ENCODE peak calls at places on chromosomes 2 and 18, in seven cellular contexts. O, Y, F, B, R, H and A are unnamed samples.

GRCh38 chr2:126634273-126634861 is 21.6 kb upstream of the GYPC start:
- DNase-seq in Y (no peak), F (no peak), O (peak; percentile 23), B (no peak), H (peak; percentile 4), R (no peak), A (peak; percentile 63)

GRCh38 chr2:214450118-214450894 is 39.5 kb downstream of the VWC2L start:
- DNase-seq in O (no peak), Y (no peak), B (no peak), H (no peak), R (no peak), F (no peak), A (peak; percentile 21)

GRCh38 chr2:138071720-138072719 is 107.7 kb downstream of the HNMT start:
- DNase-seq in B (no peak), F (no peak), Y (no peak), O (peak; percentile 94), R (no peak), H (no peak), A (no peak)

GRCh38 chr2:214035091-214035852 is 375.6 kb upstream of the VWC2L start:
- DNase-seq in O (no peak), R (no peak), H (no peak), Y (no peak), B (no peak), F (no peak), A (peak; percentile 6)

GRCh38 chr2:10658914-10659257 is 30.9 kb downstream of the NOL10 start:
- DNase-seq in O (no peak), H (no peak), R (no peak), B (no peak), F (no peak), Y (no peak), A (no peak)

GRCh38 chr2:99598435-99598834 is 108.6 kb upstream of the REV1 start:
- DNase-seq in O (no peak), H (no peak), B (no peak), R (no peak), Y (no peak), F (no peak), A (peak; percentile 74)

GRCh38 chr18:76573325-76574025 is 78.4 kb upstream of the ZNF516 start:
- DNase-seq in B (no peak), R (no peak), F (no peak), Y (no peak), O (peak; percentile 15), H (no peak), A (no peak)

GRCh38 chr2:200446612-200447011 is 63.3 kb downstream of the KCTD18 start:
- DNase-seq in F (no peak), B (no peak), R (no peak), H (no peak), O (no peak), Y (no peak), A (no peak)

GRCh38 chr2:232229296-232229916 is 149.1 kb upstream of the ALPP start:
- DNase-seq in Y (no peak), B (no peak), H (no peak), O (peak; percentile 25), F (no peak), R (no peak), A (no peak)

GRCh38 chr2:207311316-207312005 is 145.7 kb upstream of the KLF7 start:
- DNase-seq in F (no peak), Y (peak; percentile 14), O (peak; percentile 65), R (peak; percentile 37), B (peak; percentile 73), H (peak; percentile 60), A (no peak)

GRCh38 chr2:96756788-96757476 is 3.8 kb upstream of the CNNM4 start:
- DNase-seq in Y (no peak), B (no peak), H (no peak), O (peak; percentile 36), F (no peak), R (no peak), A (no peak)
- TF ChIP-seq REST in Y (no peak), B (no peak), H (no peak), O (no peak), F (no peak), R (no peak), A (no peak)

DNA sequence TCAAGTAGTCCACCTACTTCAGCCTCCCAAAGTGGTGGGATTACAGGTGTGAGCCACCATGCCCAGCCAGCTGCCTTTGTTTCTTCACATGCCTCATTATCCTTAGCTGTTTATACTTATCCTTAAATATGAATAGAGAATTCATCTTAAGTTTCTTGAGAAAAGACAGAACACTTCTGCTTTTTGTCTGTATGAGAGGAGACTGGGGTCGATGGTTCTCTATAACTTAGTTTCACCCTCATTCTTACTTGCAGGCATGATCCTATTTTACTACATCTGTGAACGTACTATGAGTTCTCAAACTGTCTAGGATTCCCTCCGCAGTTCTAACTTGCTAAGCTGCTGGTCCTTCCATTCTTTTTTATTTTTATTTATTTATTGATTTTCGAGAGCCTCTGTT is 20.4 kb downstream of the PPM1B start:
- DNase-seq in B (no peak), Y (no peak), O (no peak), R (no peak), F (no peak), H (no peak), A (no peak)
- H3K4me1 ChIP-seq in B (no peaks in the 10 kb centered on the region), Y (no peaks in the 10 kb centered on the region), O (peaks cover 19% of the 10 kb centered on the region), R (peaks cover 7% of the 10 kb centered on the region), F (peaks cover 44% of the 10 kb centered on the region), H (no peaks in the 10 kb centered on the region), A (peaks cover 55% of the 10 kb centered on the region)

GRCh38 chr18:74544898-74545297 is 10.6 kb downstream of the CNDP1 start:
- DNase-seq in O (no peak), Y (no peak), H (no peak), B (no peak), R (no peak), F (no peak), A (no peak)
- H3K4me3 ChIP-seq in O (no peak overlapping the region), Y (no peak overlapping the region), H (no peak overlapping the region), B (no peak overlapping the region), R (no peak overlapping the region), F (no peak overlapping the region), A (no peak overlapping the region)

GRCh38 chr2:40584432-40584831 is 132.5 kb upstream of the SLC8A1 start:
- DNase-seq in O (no peak), F (no peak), Y (no peak), H (no peak), R (no peak), B (no peak), A (no peak)
- TF ChIP-seq REST in O (no peak), F (no peak), Y (no peak), H (no peak), R (no peak), B (no peak), A (no peak)

GRCh38 chr2:65409045-65409444 is 23.4 kb downstream of the SPRED2 start:
- DNase-seq in O (no peak), B (no peak), R (no peak), F (no peak), H (no peak), Y (no peak), A (no peak)

GRCh38 chr2:65415091-65415490 is 17.3 kb downstream of the SPRED2 start:
- DNase-seq in B (no peak), R (peak; percentile 37), F (no peak), O (no peak), Y (no peak), H (no peak), A (no peak)

GRCh38 chr2:65413610-65414009 is 18.8 kb downstream of the SPRED2 start:
- DNase-seq in H (no peak), B (no peak), R (no peak), O (no peak), F (no peak), Y (no peak), A (no peak)

GRCh38 chr2:65413106-65413505 is 19.3 kb downstream of the SPRED2 start:
- DNase-seq in H (no peak), Y (no peak), F (no peak), B (no peak), R (no peak), O (no peak), A (no peak)

GRCh38 chr2:65411056-65411795 is 21.2 kb downstream of the SPRED2 start:
- DNase-seq in R (no peak), F (no peak), Y (no peak), H (no peak), B (no peak), O (no peak), A (no peak)
- H3K4me1 ChIP-seq in R (peaks cover 28% of the 10 kb centered on the region), F (peaks cover 10% of the 10 kb centered on the region), Y (peaks cover 17% of the 10 kb centered on the region), H (peaks cover 43% of the 10 kb centered on the region), B (peaks cover 81% of the 10 kb centered on the region), O (peaks cover 51% of the 10 kb centered on the region), A (peaks cover 41% of the 10 kb centered on the region)

GRCh38 chr2:122999823-123000222 is 1025.3 kb upstream of the CNTNAP5 start:
- DNase-seq in O (no peak), R (no peak), Y (no peak), H (no peak), F (no peak), B (no peak), A (peak; percentile 81)
- H3K4me3 ChIP-seq in O (no peak overlapping the region), R (no peak overlapping the region), Y (no peak overlapping the region), H (no peak overlapping the region), F (no peak overlapping the region), B (no peak overlapping the region), A (no peak overlapping the region)

GRCh38 chr2:229715895-229716507 is 1.6 kb upstream of the DNER start:
- DNase-seq in Y (peak; percentile 22), H (peak; percentile 64), B (peak; percentile 28), O (peak; percentile 62), F (no peak), R (peak; percentile 48), A (peak; percentile 83)
- TF ChIP-seq REST in Y (no peak), H (peak; percentile 11), B (no peak), O (no peak), F (no peak), R (no peak), A (no peak)

DNA sequence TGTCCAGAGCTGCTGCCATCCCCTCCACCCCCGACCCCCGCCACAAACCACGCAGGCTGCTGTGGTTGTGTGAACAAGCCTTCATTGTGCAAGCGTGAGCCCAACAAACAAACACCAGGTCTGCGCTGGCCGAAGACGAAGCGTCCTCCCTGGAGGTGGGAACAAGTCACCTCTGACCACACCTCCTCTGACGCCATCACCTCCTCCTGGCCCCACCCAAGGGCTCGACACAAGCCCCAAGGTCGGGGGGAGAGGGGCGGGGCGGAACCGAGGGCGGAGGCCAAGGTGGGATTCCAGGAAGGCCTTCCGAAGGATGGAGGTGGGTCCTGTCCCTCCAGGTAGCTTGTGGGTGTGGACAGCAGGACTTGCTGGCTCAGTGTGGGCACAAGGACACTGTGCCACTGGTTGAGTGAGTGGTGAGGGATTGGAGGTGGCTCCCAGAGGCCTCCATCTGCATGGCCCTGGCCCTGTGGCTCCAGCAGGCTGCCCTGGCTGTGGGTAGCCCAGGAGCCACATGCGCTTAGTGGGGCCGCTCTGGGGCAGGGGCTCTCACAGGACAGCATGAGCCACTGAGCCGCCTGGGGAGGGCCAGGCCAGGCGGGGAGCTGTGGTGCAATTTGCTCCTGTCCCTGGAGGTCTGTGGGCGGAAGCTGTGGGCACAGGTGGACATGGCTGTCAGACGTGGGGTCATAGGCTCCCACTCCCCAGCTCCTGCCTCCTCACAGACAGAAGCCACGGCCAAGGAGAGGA is 7.4 kb upstream of the GPR17 start:
- DNase-seq in R (no peak), F (no peak), B (no peak), O (no peak), H (no peak), Y (peak; percentile 79), A (peak; percentile 72)
- H3K4me1 ChIP-seq in R (peaks cover 10% of the 10 kb centered on the region), F (peaks cover 5% of the 10 kb centered on the region), B (peaks cover 10% of the 10 kb centered on the region), O (peaks cover 15% of the 10 kb centered on the region), H (peaks cover 19% of the 10 kb centered on the region), Y (peaks cover 73% of the 10 kb centered on the region), A (peaks cover 10% of the 10 kb centered on the region)